ENCODE peak calls at places on chromosomes 11 and 22, in seven cellular contexts. K, V, E, H, N, Z and X are unnamed samples.

GRCh38 chr11:46722566-46723358 is 3.7 kb downstream of the F2 start:
- DNase-seq in Z (no peak), K (no peak), H (no peak), V (no peak), E (no peak), N (no peak), X (no peak)

GRCh38 chr11:22340803-22341581 is 2.8 kb downstream of the SLC17A6 start:
- DNase-seq in H (no peak), N (no peak), V (no peak), E (peak), K (no peak), Z (no peak), X (peak)

GRCh38 chr11:102267602-102268001 is 49.7 kb upstream of the BIRC3 start:
- DNase-seq in E (no peak), V (no peak), H (peak), K (no peak), Z (peak), N (no peak), X (no peak)

GRCh38 chr11:85768473-85769146 is 42.3 kb downstream of the SYTL2 start:
- DNase-seq in H (no peak), E (no peak), Z (no peak), V (no peak), N (no peak), K (no peak), X (no peak)

GRCh38 chr11:68214173-68215086 is 1.3 kb upstream of the KMT5B start:
- DNase-seq in Z (no peak), K (peak), V (no peak), H (no peak), E (peak), N (no peak), X (peak)

GRCh38 chr22:26713823-26714449 is 56.5 kb downstream of the MIAT start:
- DNase-seq in K (no peak), H (no peak), V (no peak), N (no peak), E (no peak), Z (peak), X (no peak)

GRCh38 chr11:84721561-84721961 is 905.6 kb downstream of the DLG2 start:
- DNase-seq in Z (no peak), N (no peak), V (no peak), K (no peak), H (no peak), E (no peak), X (no peak)

GRCh38 chr22:50612715-50613221 is 12.2 kb downstream of the MAPK8IP2 start:
- DNase-seq in Z (no peak), V (peak), E (no peak), K (no peak), N (no peak), H (no peak), X (no peak)

GRCh38 chr11:118689503-118689851 is 10.0 kb upstream of the TREH start:
- DNase-seq in V (no peak), H (no peak), K (no peak), E (no peak), N (no peak), Z (no peak), X (no peak)

GRCh38 chr22:26321469-26321913 is 107.6 kb upstream of the ASPHD2 start:
- DNase-seq in E (no peak), Z (peak), H (peak), V (no peak), N (no peak), K (no peak), X (no peak)